ENCODE peak calls at places on chromosomes 2 and 18, in nine cellular contexts. One of them, this sample, is unnamed.

GRCh38 chr2:226609361-226609760 is 190.3 kb downstream of the IRS1 start:
- DNase-seq in spleen: no peak
- DNase-seq in IMR-90: peak; percentile 96
- DNase-seq in erythroblast: no peak
- DNase-seq in H1: no peak
- DNase-seq in H54: no peak
- DNase-seq in body of pancreas: no peak
- DNase-seq in gastrocnemius medialis: no peak
- DNase-seq in thyroid gland: peak; percentile 54
- DNase-seq in this sample: no peak

GRCh38 chr2:129058981-129059380 is 740.3 kb upstream of the HS6ST1 start:
- DNase-seq in H1: no peak
- DNase-seq in IMR-90: no peak
- DNase-seq in spleen: no peak
- DNase-seq in H54: no peak
- DNase-seq in body of pancreas: no peak
- DNase-seq in gastrocnemius medialis: no peak
- DNase-seq in thyroid gland: peak; percentile 22
- DNase-seq in erythroblast: no peak
- DNase-seq in this sample: no peak

GRCh38 chr2:69118609-69119008 is 105.6 kb downstream of the ANTXR1 start:
- DNase-seq in erythroblast: no peak
- DNase-seq in gastrocnemius medialis: no peak
- DNase-seq in IMR-90: peak; percentile 54
- DNase-seq in H1: no peak
- DNase-seq in H54: no peak
- DNase-seq in body of pancreas: no peak
- DNase-seq in spleen: no peak
- DNase-seq in thyroid gland: no peak
- DNase-seq in this sample: no peak

GRCh38 chr18:45876131-45876530 is 50.7 kb downstream of the SIGLEC15 start:
- DNase-seq in H54: no peak
- DNase-seq in IMR-90: peak; percentile 25
- DNase-seq in thyroid gland: no peak
- DNase-seq in H1: no peak
- DNase-seq in gastrocnemius medialis: no peak
- DNase-seq in spleen: no peak
- DNase-seq in body of pancreas: no peak
- DNase-seq in erythroblast: no peak
- DNase-seq in this sample: no peak

GRCh38 chr2:72134997-72135800 is 12.5 kb downstream of the CYP26B1 start:
- DNase-seq in H1: no peak
- DNase-seq in H54: no peak
- DNase-seq in gastrocnemius medialis: no peak
- DNase-seq in spleen: peak; percentile 65
- DNase-seq in IMR-90: no peak
- DNase-seq in thyroid gland: no peak
- DNase-seq in body of pancreas: no peak
- DNase-seq in erythroblast: no peak
- DNase-seq in this sample: no peak

GRCh38 chr18:61841709-61842108 is 51.1 kb downstream of the RNF152 start:
- DNase-seq in body of pancreas: no peak
- DNase-seq in gastrocnemius medialis: no peak
- DNase-seq in spleen: no peak
- DNase-seq in erythroblast: no peak
- DNase-seq in thyroid gland: no peak
- DNase-seq in IMR-90: no peak
- DNase-seq in H54: no peak
- DNase-seq in H1: no peak
- DNase-seq in this sample: no peak

GRCh38 chr2:140122001-140122400 is 1341.8 kb upstream of the NXPH2 start:
- DNase-seq in gastrocnemius medialis: no peak
- DNase-seq in H1: no peak
- DNase-seq in IMR-90: no peak
- DNase-seq in erythroblast: no peak
- DNase-seq in thyroid gland: no peak
- DNase-seq in spleen: no peak
- DNase-seq in H54: peak; percentile 10
- DNase-seq in body of pancreas: no peak
- DNase-seq in this sample: no peak

GRCh38 chr2:28909655-28910054 is 15.2 kb downstream of the WDR43 start:
- DNase-seq in thyroid gland: no peak
- DNase-seq in gastrocnemius medialis: no peak
- DNase-seq in H1: no peak
- DNase-seq in erythroblast: no peak
- DNase-seq in spleen: no peak
- DNase-seq in body of pancreas: no peak
- DNase-seq in H54: no peak
- DNase-seq in IMR-90: no peak
- DNase-seq in this sample: no peak

GRCh38 chr2:234355052-234355720 is 141.7 kb downstream of the ARL4C start:
- DNase-seq in body of pancreas: no peak
- DNase-seq in thyroid gland: no peak
- DNase-seq in erythroblast: no peak
- DNase-seq in IMR-90: no peak
- DNase-seq in H1: no peak
- DNase-seq in spleen: no peak
- DNase-seq in gastrocnemius medialis: no peak
- DNase-seq in H54: no peak
- DNase-seq in this sample: no peak

GRCh38 chr2:3643371-3644245 is 14.4 kb upstream of the ALLC start:
- DNase-seq in H54: no peak
- DNase-seq in IMR-90: no peak
- DNase-seq in H1: no peak
- DNase-seq in gastrocnemius medialis: no peak
- DNase-seq in body of pancreas: no peak
- DNase-seq in erythroblast: no peak
- DNase-seq in thyroid gland: no peak
- DNase-seq in spleen: peak; percentile 72
- DNase-seq in this sample: no peak

GRCh38 chr18:45730832-45731545 is 7.0 kb downstream of the SLC14A1 start:
- DNase-seq in IMR-90: peak; percentile 86
- DNase-seq in gastrocnemius medialis: no peak
- DNase-seq in spleen: no peak
- DNase-seq in body of pancreas: no peak
- DNase-seq in H54: no peak
- DNase-seq in thyroid gland: no peak
- DNase-seq in H1: no peak
- DNase-seq in erythroblast: no peak
- DNase-seq in this sample: no peak

DNA sequence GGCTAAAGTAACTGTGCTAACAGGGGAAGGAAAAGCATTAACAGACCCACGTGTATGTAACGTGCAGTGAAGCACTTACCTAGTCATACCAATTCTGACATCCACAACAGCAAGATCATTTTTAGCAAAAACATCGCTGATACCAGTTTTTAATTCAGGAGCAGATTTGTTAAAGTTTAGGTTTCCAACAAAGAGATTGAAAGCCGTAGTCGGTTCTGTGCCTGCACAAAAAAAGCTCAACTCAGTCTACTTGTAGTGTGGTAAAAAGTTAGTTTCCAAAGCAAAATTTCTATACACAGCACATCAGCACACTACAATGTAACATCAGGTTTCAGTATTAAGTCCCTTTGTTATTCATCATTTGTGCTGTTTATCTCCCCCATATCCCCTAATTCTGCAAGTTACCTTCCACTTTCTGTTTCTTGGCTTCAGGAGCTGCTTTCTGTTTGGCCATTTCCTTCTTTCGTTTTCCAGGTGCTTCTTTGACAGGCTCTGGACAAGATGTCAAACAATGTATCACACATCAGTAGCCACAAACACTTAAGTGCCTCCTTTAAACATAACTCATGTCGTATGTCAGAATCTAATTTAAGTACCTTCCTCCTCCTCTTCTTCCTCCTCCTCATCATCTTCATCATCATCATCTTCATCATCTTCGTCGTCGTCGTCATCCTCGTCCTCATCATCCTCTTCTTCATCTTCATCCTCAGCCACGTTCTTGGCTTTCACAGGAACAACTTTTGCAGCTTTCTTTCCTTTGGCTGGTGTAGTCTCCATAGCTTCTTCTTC is 4.0 kb downstream of the NCL start:
- DNase-seq in IMR-90: no peak
- DNase-seq in H54: no peak
- DNase-seq in spleen: no peak
- DNase-seq in erythroblast: no peak
- DNase-seq in H1: no peak
- DNase-seq in gastrocnemius medialis: no peak
- DNase-seq in thyroid gland: no peak
- DNase-seq in body of pancreas: no peak
- DNase-seq in this sample: no peak
- TF ChIP-seq POLR2A in IMR-90: no peak
- TF ChIP-seq POLR2A in H54: no peak
- TF ChIP-seq POLR2A in spleen: no peak
- TF ChIP-seq POLR2A in erythroblast: no peak
- TF ChIP-seq POLR2A in H1: peak; percentile 54
- TF ChIP-seq POLR2A in gastrocnemius medialis: no peak
- TF ChIP-seq POLR2A in thyroid gland: no peak
- TF ChIP-seq POLR2A in body of pancreas: no peak
- TF ChIP-seq POLR2A in this sample: no peak

GRCh38 chr2:190977505-190977904 is 36.5 kb downstream of the STAT1 start:
- DNase-seq in thyroid gland: no peak
- DNase-seq in IMR-90: no peak
- DNase-seq in erythroblast: no peak
- DNase-seq in gastrocnemius medialis: no peak
- DNase-seq in spleen: no peak
- DNase-seq in body of pancreas: no peak
- DNase-seq in H54: no peak
- DNase-seq in H1: no peak
- DNase-seq in this sample: no peak
- TF ChIP-seq POLR2A in thyroid gland: no peak
- TF ChIP-seq POLR2A in IMR-90: no peak
- TF ChIP-seq POLR2A in erythroblast: no peak
- TF ChIP-seq POLR2A in gastrocnemius medialis: no peak
- TF ChIP-seq POLR2A in spleen: no peak
- TF ChIP-seq POLR2A in body of pancreas: no peak
- TF ChIP-seq POLR2A in H54: no peak
- TF ChIP-seq POLR2A in H1: no peak
- TF ChIP-seq POLR2A in this sample: no peak

DNA sequence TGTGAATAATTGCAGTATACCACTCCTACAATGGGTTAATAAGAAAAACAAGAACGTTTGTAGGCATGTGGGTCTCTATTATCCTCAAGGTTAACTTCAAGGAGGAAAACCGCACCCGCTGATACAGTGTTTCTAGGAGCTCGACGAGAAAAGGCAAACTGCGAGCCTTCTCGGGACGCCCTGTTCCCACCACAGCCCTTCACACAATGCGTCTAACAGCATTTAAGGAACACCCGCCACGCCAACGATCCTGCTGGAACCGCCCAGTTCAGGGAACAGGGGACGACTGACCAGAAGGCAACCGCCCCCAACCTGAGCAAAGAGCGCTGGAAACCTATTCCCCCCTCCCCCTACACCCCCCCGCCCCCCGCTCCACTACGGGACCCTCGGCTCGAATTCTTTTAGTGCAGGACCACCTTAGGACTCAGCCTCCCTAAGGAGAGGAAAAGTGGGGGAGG is 710 bp upstream of the TMSB10 start:
- DNase-seq in IMR-90: peak; percentile 55
- DNase-seq in thyroid gland: peak; percentile 88
- DNase-seq in erythroblast: no peak
- DNase-seq in body of pancreas: peak; percentile 70
- DNase-seq in H54: no peak
- DNase-seq in gastrocnemius medialis: peak; percentile 64
- DNase-seq in H1: no peak
- DNase-seq in spleen: peak; percentile 90
- DNase-seq in this sample: peak; percentile 88
- TF ChIP-seq POLR2A in IMR-90: peak; percentile 48
- TF ChIP-seq POLR2A in thyroid gland: peak; percentile 75
- TF ChIP-seq POLR2A in erythroblast: no peak
- TF ChIP-seq POLR2A in body of pancreas: peak; percentile 58
- TF ChIP-seq POLR2A in H54: peak; percentile 68
- TF ChIP-seq POLR2A in gastrocnemius medialis: peak; percentile 32
- TF ChIP-seq POLR2A in H1: peak; percentile 48
- TF ChIP-seq POLR2A in spleen: no peak
- TF ChIP-seq POLR2A in this sample: peak; percentile 6

GRCh38 chr18:79791141-79791972 is 6.4 kb upstream of the KCNG2 start:
- DNase-seq in thyroid gland: no peak
- DNase-seq in gastrocnemius medialis: peak; percentile 39
- DNase-seq in spleen: peak; percentile 81
- DNase-seq in body of pancreas: peak; percentile 25
- DNase-seq in erythroblast: peak; percentile 45
- DNase-seq in H1: no peak
- DNase-seq in H54: peak; percentile 48
- DNase-seq in IMR-90: peak; percentile 99
- DNase-seq in this sample: no peak
- TF ChIP-seq POLR2A in thyroid gland: no peak
- TF ChIP-seq POLR2A in gastrocnemius medialis: no peak
- TF ChIP-seq POLR2A in spleen: no peak
- TF ChIP-seq POLR2A in body of pancreas: no peak
- TF ChIP-seq POLR2A in erythroblast: no peak
- TF ChIP-seq POLR2A in H1: no peak
- TF ChIP-seq POLR2A in H54: no peak
- TF ChIP-seq POLR2A in IMR-90: no peak
- TF ChIP-seq POLR2A in this sample: no peak

GRCh38 chr2:11343344-11343625 is 1.2 kb downstream of the ROCK2 start:
- DNase-seq in body of pancreas: no peak
- DNase-seq in IMR-90: no peak
- DNase-seq in H1: no peak
- DNase-seq in spleen: no peak
- DNase-seq in gastrocnemius medialis: no peak
- DNase-seq in erythroblast: no peak
- DNase-seq in H54: no peak
- DNase-seq in thyroid gland: no peak
- DNase-seq in this sample: no peak

GRCh38 chr2:11343626-11344341 is 652 bp downstream of the ROCK2 start:
- DNase-seq in IMR-90: peak; percentile 20
- DNase-seq in H1: peak; percentile 7
- DNase-seq in thyroid gland: peak; percentile 43
- DNase-seq in body of pancreas: peak; percentile 49
- DNase-seq in H54: peak; percentile 29
- DNase-seq in erythroblast: peak; percentile 47
- DNase-seq in gastrocnemius medialis: peak; percentile 57
- DNase-seq in spleen: peak; percentile 91
- DNase-seq in this sample: peak; percentile 42

GRCh38 chr2:11344342-11344955 is at the start of gene ROCK2:
- DNase-seq in IMR-90: peak; percentile 79
- DNase-seq in thyroid gland: peak; percentile 87
- DNase-seq in gastrocnemius medialis: peak; percentile 85
- DNase-seq in H54: peak; percentile 63
- DNase-seq in H1: peak; percentile 43
- DNase-seq in body of pancreas: peak; percentile 86
- DNase-seq in spleen: peak; percentile 95
- DNase-seq in erythroblast: peak; percentile 80
- DNase-seq in this sample: peak; percentile 93

GRCh38 chr2:11346129-11346528 is 1.7 kb upstream of the ROCK2 start:
- DNase-seq in body of pancreas: no peak
- DNase-seq in IMR-90: no peak
- DNase-seq in gastrocnemius medialis: no peak
- DNase-seq in H54: no peak
- DNase-seq in spleen: no peak
- DNase-seq in H1: no peak
- DNase-seq in erythroblast: peak; percentile 32
- DNase-seq in thyroid gland: no peak
- DNase-seq in this sample: no peak

GRCh38 chr2:11344956-11345671 is 678 bp upstream of the ROCK2 start:
- DNase-seq in spleen: no peak
- DNase-seq in gastrocnemius medialis: peak; percentile 70
- DNase-seq in IMR-90: peak; percentile 69
- DNase-seq in H1: peak; percentile 10
- DNase-seq in thyroid gland: peak; percentile 29
- DNase-seq in body of pancreas: peak; percentile 63
- DNase-seq in erythroblast: peak; percentile 78
- DNase-seq in H54: peak; percentile 54
- DNase-seq in this sample: peak; percentile 76
- TF ChIP-seq POLR2A in spleen: no peak
- TF ChIP-seq POLR2A in gastrocnemius medialis: no peak
- TF ChIP-seq POLR2A in IMR-90: peak; percentile 54
- TF ChIP-seq POLR2A in H1: peak; percentile 20
- TF ChIP-seq POLR2A in thyroid gland: no peak
- TF ChIP-seq POLR2A in body of pancreas: peak; percentile 77
- TF ChIP-seq POLR2A in erythroblast: peak; percentile 1
- TF ChIP-seq POLR2A in H54: peak; percentile 5
- TF ChIP-seq POLR2A in this sample: no peak

GRCh38 chr2:57886196-57886786 is 160.3 kb upstream of the VRK2 start:
- DNase-seq in H1: no peak
- DNase-seq in thyroid gland: no peak
- DNase-seq in spleen: no peak
- DNase-seq in IMR-90: no peak
- DNase-seq in erythroblast: no peak
- DNase-seq in H54: no peak
- DNase-seq in body of pancreas: no peak
- DNase-seq in gastrocnemius medialis: no peak
- DNase-seq in this sample: no peak
- TF ChIP-seq POLR2A in H1: no peak
- TF ChIP-seq POLR2A in thyroid gland: no peak
- TF ChIP-seq POLR2A in spleen: no peak
- TF ChIP-seq POLR2A in IMR-90: no peak
- TF ChIP-seq POLR2A in erythroblast: no peak
- TF ChIP-seq POLR2A in H54: no peak
- TF ChIP-seq POLR2A in body of pancreas: no peak
- TF ChIP-seq POLR2A in gastrocnemius medialis: no peak
- TF ChIP-seq POLR2A in this sample: no peak